ENCODE peak calls at places on chromosome 14, in six cellular contexts. Z is WTC11, T is lower lobe of right lung, H is mesothelial cell of epicardium, V is progenitor cell of endocrine pancreas, A is foreskin fibroblast. X is an unnamed sample.

GRCh38 chr14:77044776-77045569 is 16.5 kb upstream of the IRF2BPL start:
- DNase-seq in Z (no peak), T (no peak), H (no peak), V (no peak), A (peak; percentile 85), X (no peak)

GRCh38 chr14:100825691-100826331 is at the start of gene MEG3:
- DNase-seq in Z (no peak), T (no peak), H (no peak), V (no peak), A (peak; percentile 76), X (no peak)

GRCh38 chr14:59337151-59337611 is 128.0 kb downstream of the GPR135 start:
- DNase-seq in Z (no peak), T (peak; percentile 62), H (no peak), V (no peak), A (peak; percentile 40), X (no peak)

GRCh38 chr14:24411468-24412454 is 13.0 kb downstream of the NYNRIN start:
- DNase-seq in Z (peak; percentile 56), T (no peak), H (no peak), V (no peak), A (no peak), X (peak; percentile 51)

GRCh38 chr14:92649934-92650545 is 98.4 kb downstream of the LGMN start:
- DNase-seq in Z (no peak), T (peak; percentile 90), H (no peak), V (no peak), A (peak; percentile 79), X (no peak)

GRCh38 chr14:75456069-75457023 is 28.5 kb downstream of the JDP2 start:
- DNase-seq in Z (no peak), T (peak; percentile 65), H (no peak), V (no peak), A (no peak), X (no peak)

GRCh38 chr14:35355981-35356839 is 48.3 kb downstream of the NFKBIA start:
- DNase-seq in Z (no peak), T (peak; percentile 43), H (no peak), V (no peak), A (no peak), X (no peak)

GRCh38 chr14:103847954-103848719 is 762 bp upstream of the PPP1R13B start:
- DNase-seq in Z (peak; percentile 54), T (peak; percentile 61), H (no peak), V (peak; percentile 31), A (no peak), X (peak; percentile 65)

GRCh38 chr14:72743626-72744025 is 150.3 kb downstream of the DPF3 start:
- DNase-seq in Z (no peak), T (no peak), H (no peak), V (no peak), A (no peak), X (no peak)

GRCh38 chr14:95190346-95190840 is 33.1 kb upstream of the DICER1 start:
- DNase-seq in Z (no peak), T (no peak), H (no peak), V (no peak), A (no peak), X (no peak)

GRCh38 chr14:75049731-75050201 is 1.5 kb downstream of the MLH3 start:
- DNase-seq in Z (no peak), T (no peak), H (no peak), V (no peak), A (no peak), X (no peak)

GRCh38 chr14:24817638-24818053 is 183.7 kb upstream of the GZMB start:
- DNase-seq in Z (no peak), T (no peak), H (no peak), V (no peak), A (no peak), X (no peak)

GRCh38 chr14:58898655-58899316 is 261.0 kb downstream of the DACT1 start:
- DNase-seq in Z (no peak), T (no peak), H (no peak), V (no peak), A (peak; percentile 85), X (no peak)

GRCh38 chr14:72610096-72610830 is 283.6 kb downstream of the DPF3 start:
- DNase-seq in Z (no peak), T (no peak), H (no peak), V (no peak), A (no peak), X (no peak)

GRCh38 chr14:55803506-55804197 is 223.6 kb downstream of the KTN1 start:
- DNase-seq in Z (no peak), T (no peak), H (no peak), V (no peak), A (no peak), X (no peak)

GRCh38 chr14:100610511-100611217 is 23.4 kb upstream of the BEGAIN start:
- DNase-seq in Z (no peak), T (no peak), H (no peak), V (no peak), A (peak; percentile 23), X (no peak)

GRCh38 chr14:74257988-74258704 is 18.9 kb downstream of the VSX2 start:
- DNase-seq in Z (no peak), T (no peak), H (no peak), V (no peak), A (no peak), X (peak; percentile 78)

GRCh38 chr14:34064349-34064748 is 113.5 kb upstream of the EGLN3 start:
- DNase-seq in Z (no peak), T (no peak), H (no peak), V (no peak), A (peak; percentile 35), X (no peak)

GRCh38 chr14:100025111-100025510 is 40.1 kb upstream of the EVL start:
- DNase-seq in Z (peak; percentile 64), T (peak; percentile 55), H (no peak), V (no peak), A (no peak), X (peak; percentile 57)

GRCh38 chr14:97301931-97302559 is 504.9 kb downstream of the VRK1 start:
- DNase-seq in Z (no peak), T (no peak), H (no peak), V (no peak), A (no peak), X (no peak)

GRCh38 chr14:97298775-97299174 is 501.6 kb downstream of the VRK1 start:
- DNase-seq in Z (no peak), T (no peak), H (no peak), V (no peak), A (no peak), X (no peak)

GRCh38 chr14:97299661-97300060 is 502.5 kb downstream of the VRK1 start:
- DNase-seq in Z (peak; percentile 43), T (no peak), H (no peak), V (no peak), A (no peak), X (no peak)

GRCh38 chr14:97295108-97295710 is 498.0 kb downstream of the VRK1 start:
- DNase-seq in Z (no peak), T (no peak), H (no peak), V (no peak), A (no peak), X (no peak)

DNA sequence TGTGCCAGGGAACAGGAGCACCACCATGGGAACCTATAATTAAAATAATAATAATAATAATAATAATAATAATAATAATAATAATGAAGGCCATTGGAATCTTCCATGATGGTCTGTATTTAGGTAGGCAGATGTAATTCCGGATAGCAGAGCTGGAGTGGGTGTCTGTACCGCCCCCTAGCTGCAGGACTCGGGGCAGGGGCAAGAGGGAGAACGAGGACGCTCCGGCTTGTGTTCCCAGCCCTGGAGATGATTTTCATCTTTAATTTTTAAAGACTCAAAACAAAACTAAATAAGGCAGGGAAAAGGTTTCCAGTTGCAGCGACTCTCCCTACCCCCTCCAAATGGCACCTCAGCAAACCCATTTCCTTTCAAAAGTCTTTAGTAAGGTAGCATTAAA is 501.1 kb downstream of the VRK1 start:
- DNase-seq in Z (peak; percentile 73), T (no peak), H (no peak), V (no peak), A (no peak), X (peak; percentile 40)
- TF ChIP-seq CTCF in Z (peak; percentile 67), T (no peak), H (no peak), V (peak; percentile 36), A (no peak), X (peak; percentile 17)

DNA sequence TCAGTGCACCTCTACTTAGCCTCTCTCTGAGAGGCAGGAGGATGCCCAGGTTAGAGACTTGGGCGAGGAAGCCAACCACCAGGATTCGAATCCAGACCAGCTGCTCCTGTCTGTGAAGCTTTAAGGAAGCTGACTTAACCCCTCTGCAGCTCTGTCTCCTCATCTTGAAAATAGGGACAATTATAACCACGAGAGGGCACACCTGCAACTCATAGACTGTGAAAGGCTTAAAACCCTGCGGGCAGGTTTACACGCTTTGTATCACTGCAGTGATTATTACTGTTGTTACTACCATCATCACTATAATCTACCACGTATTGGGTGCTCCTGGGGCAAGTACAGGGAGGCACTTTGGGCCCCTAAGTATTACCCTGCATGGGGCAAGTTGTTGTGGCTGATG is 379.8 kb downstream of the VRK1 start:
- DNase-seq in Z (no peak), T (no peak), H (no peak), V (no peak), A (no peak), X (no peak)
- TF ChIP-seq CTCF in Z (peak; percentile 18), T (no peak), H (no peak), V (peak; percentile 47), A (no peak), X (no peak)

GRCh38 chr14:105014032-105014431 is 6.9 kb downstream of the CDCA4 start:
- DNase-seq in Z (no peak), T (no peak), H (no peak), V (no peak), A (no peak), X (no peak)

GRCh38 chr14:105011312-105011990 is 9.4 kb downstream of the CDCA4 start:
- DNase-seq in Z (no peak), T (no peak), H (no peak), V (no peak), A (no peak), X (no peak)

GRCh38 chr14:105013150-105013787 is 7.6 kb downstream of the CDCA4 start:
- DNase-seq in Z (no peak), T (no peak), H (no peak), V (no peak), A (no peak), X (peak; percentile 65)

GRCh38 chr14:105010891-105011291 is 10.0 kb downstream of the CDCA4 start:
- DNase-seq in Z (no peak), T (no peak), H (no peak), V (no peak), A (no peak), X (no peak)

DNA sequence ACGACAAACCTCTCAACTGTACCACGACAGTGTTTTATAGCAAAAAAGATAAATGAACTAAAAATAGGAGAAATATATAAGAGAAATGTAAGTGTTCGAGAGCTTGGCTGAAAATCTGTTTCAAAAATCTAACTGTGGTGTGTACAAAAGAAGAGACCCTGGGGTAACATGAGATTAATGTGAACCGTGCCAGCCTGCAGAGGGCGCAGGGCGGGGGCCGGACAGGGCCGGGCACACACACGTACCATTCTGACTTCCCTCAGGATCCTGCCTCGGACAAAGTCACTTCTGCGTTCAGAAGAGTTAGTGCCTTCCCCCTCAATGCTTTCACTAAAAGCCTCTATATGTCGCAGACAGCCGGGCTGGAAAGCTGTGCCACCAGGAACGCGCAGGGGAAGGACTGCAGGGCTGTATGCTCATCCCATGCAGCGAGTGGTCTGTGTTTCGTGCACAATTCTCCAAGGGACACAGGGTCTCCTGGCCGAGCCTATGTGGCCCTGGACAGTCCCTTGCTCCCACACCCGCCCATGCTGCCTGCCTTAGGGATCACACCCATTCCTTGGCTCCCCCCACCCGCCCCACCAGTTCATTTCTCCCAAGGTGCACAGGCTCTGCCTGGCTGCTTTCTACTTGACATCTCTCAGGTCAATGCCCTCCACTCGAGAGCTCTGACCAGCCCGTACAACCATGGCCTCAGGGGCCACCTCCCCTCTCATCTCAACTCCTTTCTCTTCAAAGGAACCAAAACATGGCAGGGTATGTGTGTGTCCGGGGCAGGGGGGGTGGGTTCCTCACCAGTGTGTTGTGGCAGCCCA is 8.5 kb downstream of the CDCA4 start:
- DNase-seq in Z (no peak), T (no peak), H (no peak), V (no peak), A (no peak), X (no peak)
- TF ChIP-seq CTCF in Z (no peak), T (peak; percentile 30), H (no peak), V (no peak), A (peak; percentile 9), X (no peak)

GRCh38 chr14:40417777-40418401 is 985.7 kb upstream of the FBXO33 start:
- DNase-seq in Z (peak; percentile 60), T (no peak), H (no peak), V (peak; percentile 22), A (no peak), X (peak; percentile 55)
- TF ChIP-seq CTCF in Z (peak; percentile 77), T (peak; percentile 37), H (peak; percentile 62), V (peak; percentile 88), A (no peak), X (peak; percentile 82)